ENCODE peak calls at places on chromosomes 13 and 19, in ten cellular contexts. J is endodermal cell, R is osteoblast, L is GM20000, E is GM12878, Y is astrocyte of the cerebellum, F is RWPE1, W is lower leg skin, O is HFFc6, V is astrocyte of the spinal cord. Q is an unnamed sample.

GRCh38 chr13:75715598-75716523 is 79.7 kb downstream of the LMO7 start:
- DNase-seq in J (no peak), R (no peak), L (peak), E (peak), Y (no peak), F (no peak), W (no peak), O (no peak), V (peak), Q (no peak)

GRCh38 chr13:39840201-39840600 is 184.7 kb downstream of the COG6 start:
- DNase-seq in J (no peak), R (peak), L (no peak), E (no peak), Y (no peak), F (no peak), W (no peak), O (no peak), V (peak), Q (no peak)

GRCh38 chr13:30874561-30874960 is 31.5 kb upstream of the MEDAG start:
- DNase-seq in J (no peak), R (no peak), L (no peak), E (no peak), Y (no peak), F (no peak), W (peak), O (no peak), V (no peak), Q (no peak)

GRCh38 chr13:42883771-42884170 is 102.4 kb downstream of the FAM216B start:
- DNase-seq in J (peak), R (no peak), L (no peak), E (no peak), Y (no peak), F (no peak), W (no peak), O (peak), V (peak), Q (no peak)

GRCh38 chr19:35521124-35521743 is 6.9 kb downstream of the SBSN start:
- DNase-seq in J (peak), R (peak), L (no peak), E (no peak), Y (no peak), F (no peak), W (no peak), O (no peak), V (no peak), Q (no peak)

GRCh38 chr13:80438521-80438920 is 97.6 kb upstream of the SPRY2 start:
- DNase-seq in J (no peak), R (no peak), L (no peak), E (no peak), Y (no peak), F (no peak), W (no peak), O (no peak), V (no peak), Q (no peak)

GRCh38 chr19:33064117-33064777 is 441 bp downstream of the RHPN2 start:
- DNase-seq in J (peak), R (peak), L (peak), E (no peak), Y (no peak), F (peak), W (no peak), O (no peak), V (no peak), Q (peak)

GRCh38 chr19:13151605-13152355 is 1.6 kb downstream of the IER2 start:
- DNase-seq in J (peak), R (peak), L (peak), E (no peak), Y (peak), F (peak), W (peak), O (peak), V (peak), Q (peak)

GRCh38 chr13:28622286-28622685 is 36.6 kb upstream of the POMP start:
- DNase-seq in J (no peak), R (no peak), L (no peak), E (no peak), Y (no peak), F (no peak), W (peak), O (no peak), V (no peak), Q (no peak)

GRCh38 chr13:51523082-51523518 is 61.2 kb upstream of the WDFY2 start:
- DNase-seq in J (no peak), R (no peak), L (no peak), E (no peak), Y (no peak), F (no peak), W (peak), O (peak), V (peak), Q (no peak)

GRCh38 chr19:10602330-10603083 is 15.4 kb upstream of the AP1M2 start:
- DNase-seq in J (peak), R (peak), L (peak), E (no peak), Y (peak), F (peak), W (peak), O (peak), V (peak), Q (peak)

GRCh38 chr13:42819712-42820111 is 38.3 kb downstream of the FAM216B start:
- DNase-seq in J (no peak), R (no peak), L (no peak), E (no peak), Y (no peak), F (no peak), W (no peak), O (no peak), V (peak), Q (no peak)

GRCh38 chr19:53927745-53928144 is 18.7 kb downstream of the CACNG7 start:
- DNase-seq in J (peak), R (peak), L (no peak), E (no peak), Y (peak), F (peak), W (no peak), O (peak), V (peak), Q (peak)

GRCh38 chr13:99360696-99361095 is 53.5 kb upstream of the GPR183 start:
- DNase-seq in J (peak), R (no peak), L (no peak), E (no peak), Y (no peak), F (no peak), W (peak), O (no peak), V (no peak), Q (no peak)

GRCh38 chr19:6047741-6048231 is 62.5 kb downstream of the RFX2 start:
- DNase-seq in J (peak), R (peak), L (peak), E (no peak), Y (no peak), F (peak), W (peak), O (peak), V (peak), Q (peak)

GRCh38 chr13:106186366-106187030 is 349.0 kb downstream of the EFNB2 start:
- DNase-seq in J (no peak), R (no peak), L (no peak), E (no peak), Y (peak), F (no peak), W (no peak), O (peak), V (peak), Q (no peak)

GRCh38 chr13:41107584-41108014 is 25.0 kb downstream of the KBTBD6 start:
- DNase-seq in J (peak), R (no peak), L (no peak), E (no peak), Y (no peak), F (no peak), W (no peak), O (no peak), V (no peak), Q (no peak)

GRCh38 chr13:33105387-33106005 is 89.3 kb downstream of the KL start:
- DNase-seq in J (no peak), R (no peak), L (no peak), E (no peak), Y (no peak), F (no peak), W (no peak), O (no peak), V (no peak), Q (no peak)

GRCh38 chr19:29596885-29597525 is 9.1 kb upstream of the POP4 start:
- DNase-seq in J (peak), R (no peak), L (no peak), E (no peak), Y (no peak), F (no peak), W (no peak), O (peak), V (peak), Q (peak)

GRCh38 chr19:5032101-5032967 is 63.4 kb downstream of the KDM4B start:
- DNase-seq in J (no peak), R (peak), L (no peak), E (no peak), Y (no peak), F (no peak), W (peak), O (no peak), V (no peak), Q (no peak)

GRCh38 chr13:27997904-27998522 is 9.5 kb upstream of the URAD start:
- DNase-seq in J (peak), R (no peak), L (peak), E (no peak), Y (no peak), F (no peak), W (peak), O (peak), V (peak), Q (peak)

GRCh38 chr19:7989071-7989575 is 16.3 kb downstream of the ELAVL1 start:
- DNase-seq in J (peak), R (peak), L (no peak), E (no peak), Y (peak), F (peak), W (no peak), O (no peak), V (no peak), Q (no peak)

GRCh38 chr13:37868691-37869505 is 674 bp downstream of the TRPC4 start:
- DNase-seq in J (peak), R (peak), L (no peak), E (no peak), Y (no peak), F (no peak), W (no peak), O (peak), V (peak), Q (peak)

GRCh38 chr13:94520001-94520400 is 40.5 kb upstream of the DCT start:
- DNase-seq in J (no peak), R (no peak), L (no peak), E (no peak), Y (no peak), F (no peak), W (no peak), O (no peak), V (no peak), Q (no peak)

GRCh38 chr13:74770361-74770760 is 636.2 kb upstream of the KLF12 start:
- DNase-seq in J (no peak), R (peak), L (no peak), E (no peak), Y (peak), F (peak), W (no peak), O (peak), V (peak), Q (no peak)

GRCh38 chr13:41492432-41493267 is 35.3 kb downstream of the RGCC start:
- DNase-seq in J (no peak), R (no peak), L (peak), E (no peak), Y (no peak), F (no peak), W (no peak), O (no peak), V (no peak), Q (no peak)

GRCh38 chr13:52849727-52850395 is 1.4 kb upstream of the PCDH8 start:
- DNase-seq in J (peak), R (peak), L (no peak), E (no peak), Y (no peak), F (no peak), W (no peak), O (no peak), V (no peak), Q (no peak)

GRCh38 chr13:36298535-36299068 is 988 bp upstream of the CCDC169 start:
- DNase-seq in J (peak), R (no peak), L (no peak), E (no peak), Y (peak), F (no peak), W (no peak), O (no peak), V (no peak), Q (no peak)

GRCh38 chr13:42348576-42348975 is 76.6 kb downstream of the AKAP11 start:
- DNase-seq in J (no peak), R (no peak), L (no peak), E (no peak), Y (no peak), F (no peak), W (no peak), O (no peak), V (no peak), Q (no peak)

GRCh38 chr19:17347877-17348276 is 10.5 kb downstream of the GTPBP3 start:
- DNase-seq in J (no peak), R (peak), L (no peak), E (no peak), Y (no peak), F (no peak), W (no peak), O (no peak), V (no peak), Q (no peak)
- TF ChIP-seq CTCF in J (no peak), R (no peak), L (no peak), E (no peak), Y (no peak), F (no peak), W (no peak), O (no peak), V (no peak), Q (no peak)

DNA sequence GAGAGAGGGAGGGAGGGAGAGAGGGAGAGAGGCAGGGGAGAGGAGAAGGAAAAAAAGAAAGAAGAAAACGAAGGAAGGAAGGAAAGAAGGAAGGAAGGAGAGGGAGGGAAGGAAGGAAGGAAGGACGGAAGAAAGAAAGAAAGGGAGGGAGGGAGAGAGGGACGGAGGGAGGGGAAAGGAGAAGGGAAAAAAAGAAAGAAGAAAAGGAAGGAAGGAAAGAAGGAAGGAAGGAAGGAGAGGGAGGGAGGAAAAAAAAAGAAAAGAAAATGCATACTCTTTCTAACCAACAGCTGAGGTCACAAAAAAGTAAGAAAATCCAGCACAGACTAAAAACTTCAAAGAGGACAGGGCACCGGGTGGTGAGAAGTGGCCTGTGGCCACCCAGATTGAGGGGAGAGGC is 109.7 kb downstream of the GNG7 start:
- DNase-seq in J (no peak), R (no peak), L (no peak), E (no peak), Y (no peak), F (no peak), W (no peak), O (no peak), V (no peak), Q (no peak)
- TF ChIP-seq CTCF in J (no peak), R (no peak), L (no peak), E (no peak), Y (no peak), F (no peak), W (no peak), O (no peak), V (no peak), Q (no peak)

GRCh38 chr19:19732579-19733501 is at the start of gene ZNF14:
- DNase-seq in J (peak), R (peak), L (peak), E (peak), Y (peak), F (peak), W (peak), O (peak), V (peak), Q (peak)
- TF ChIP-seq CTCF in J (peak), R (peak), L (no peak), E (no peak), Y (peak), F (no peak), W (no peak), O (peak), V (peak), Q (no peak)

DNA sequence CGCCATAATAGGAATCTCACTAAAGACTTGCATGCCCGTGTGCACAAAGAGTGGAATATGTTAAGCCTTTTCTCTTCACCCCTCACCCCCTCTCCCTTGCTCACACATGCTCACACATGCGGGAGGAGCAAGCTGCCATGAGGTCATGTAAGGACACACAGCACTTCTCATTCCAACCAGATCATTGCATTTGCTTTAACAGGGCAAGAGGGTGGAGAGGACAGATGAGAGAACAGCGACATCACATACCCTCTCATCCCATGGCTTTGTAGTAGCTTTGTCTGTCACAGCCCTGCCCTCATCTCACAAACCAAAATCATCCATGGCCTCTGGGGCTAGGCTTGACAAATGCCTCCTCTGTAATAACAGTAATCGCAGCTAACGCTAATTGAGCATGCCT is 145.6 kb upstream of the FRY start:
- DNase-seq in J (no peak), R (no peak), L (no peak), E (no peak), Y (no peak), F (no peak), W (no peak), O (no peak), V (no peak), Q (no peak)
- TF ChIP-seq CTCF in J (no peak), R (no peak), L (no peak), E (no peak), Y (no peak), F (no peak), W (no peak), O (no peak), V (no peak), Q (no peak)

GRCh38 chr19:15161028-15161984 is 39.5 kb downstream of the NOTCH3 start:
- DNase-seq in J (no peak), R (peak), L (peak), E (no peak), Y (no peak), F (peak), W (no peak), O (no peak), V (no peak), Q (no peak)
- TF ChIP-seq CTCF in J (peak), R (peak), L (peak), E (peak), Y (no peak), F (peak), W (no peak), O (peak), V (peak), Q (no peak)

DNA sequence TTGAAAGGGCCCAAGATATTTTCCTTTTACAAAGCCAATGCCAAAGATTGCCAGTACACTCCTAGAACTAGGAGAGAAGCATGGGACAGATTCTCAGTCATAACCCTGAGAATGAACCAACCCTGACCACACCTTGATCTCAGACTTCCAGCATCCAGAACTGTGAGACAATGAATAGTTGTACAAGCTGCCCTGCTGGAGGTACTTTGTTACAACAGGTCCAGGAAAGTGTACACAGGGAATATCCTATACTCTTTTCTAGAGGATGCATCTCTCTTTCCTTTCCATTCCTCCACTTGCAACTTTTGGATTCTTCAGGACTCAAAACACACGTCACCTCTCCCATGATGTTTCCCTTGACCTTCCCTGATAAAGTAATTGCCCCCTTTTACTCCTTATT is 325.7 kb downstream of the RFC3 start:
- DNase-seq in J (no peak), R (no peak), L (no peak), E (no peak), Y (no peak), F (no peak), W (no peak), O (no peak), V (no peak), Q (no peak)
- TF ChIP-seq CTCF in J (no peak), R (no peak), L (no peak), E (no peak), Y (no peak), F (no peak), W (no peak), O (no peak), V (no peak), Q (no peak)

GRCh38 chr19:3154957-3155736 is 19.3 kb downstream of the GNA15 start:
- DNase-seq in J (no peak), R (peak), L (peak), E (peak), Y (peak), F (peak), W (peak), O (peak), V (peak), Q (peak)
- TF ChIP-seq CTCF in J (no peak), R (no peak), L (no peak), E (no peak), Y (no peak), F (no peak), W (no peak), O (no peak), V (no peak), Q (no peak)